ENCODE peak calls at places on chromosomes 7 and 10, in four cellular contexts. G is suprapubic skin, B is sigmoid colon, P is NCI-H82. F is an unnamed sample.
A peak's percentile ranks its signal among the peaks of the same experiment; 100 is the strongest.

GRCh38 chr7:707296-708000 is 19.1 kb upstream of the DNAAF5 start:
- DNase-seq in G (no peak), B (peak; percentile 55), P (no peak), F (no peak)

GRCh38 chr10:22598488-22598887 is 115.9 kb downstream of the PIP4K2A start:
- DNase-seq in G (no peak), B (no peak), P (peak; percentile 86), F (no peak)

GRCh38 chr10:42980553-42981357 is 96.1 kb upstream of the RET start:
- DNase-seq in G (no peak), B (peak; percentile 60), P (no peak), F (no peak)

GRCh38 chr7:104328970-104329825 is 795 bp downstream of the LHFPL3 start:
- DNase-seq in G (no peak), B (no peak), P (peak; percentile 80), F (no peak)

GRCh38 chr10:97759157-97759980 is 12.4 kb downstream of the SFRP5 start:
- DNase-seq in G (no peak), B (peak; percentile 75), P (peak; percentile 79), F (no peak)

GRCh38 chr10:47033081-47033480 is 121.9 kb downstream of the PTPN20 start:
- DNase-seq in G (peak; percentile 9), B (peak; percentile 39), P (no peak), F (no peak)

GRCh38 chr10:93143286-93143685 is 69.6 kb downstream of the CYP26A1 start:
- DNase-seq in G (no peak), B (no peak), P (no peak), F (no peak)

GRCh38 chr10:74928742-74929191 is 102.4 kb downstream of the KAT6B start:
- DNase-seq in G (no peak), B (no peak), P (no peak), F (no peak)

GRCh38 chr10:119120413-119120867 is 16.5 kb downstream of the DENND10 start:
- DNase-seq in G (no peak), B (peak; percentile 9), P (no peak), F (no peak)

GRCh38 chr10:78520737-78521430 is 487.2 kb downstream of the RPS24 start:
- DNase-seq in G (no peak), B (no peak), P (peak; percentile 52), F (no peak)

GRCh38 chr7:76108540-76109233 is 60.8 kb downstream of the MDH2 start:
- DNase-seq in G (no peak), B (peak; percentile 70), P (no peak), F (no peak)

GRCh38 chr7:76246804-76247389 is 45.2 kb downstream of the SRRM3 start:
- DNase-seq in G (no peak), B (no peak), P (no peak), F (no peak)

GRCh38 chr10:16995867-16996529 is 133.6 kb downstream of the CUBN start:
- DNase-seq in G (no peak), B (no peak), P (no peak), F (no peak)

GRCh38 chr10:114477285-114477684 is 73.0 kb upstream of the AFAP1L2 start:
- DNase-seq in G (no peak), B (peak; percentile 91), P (no peak), F (no peak)

GRCh38 chr10:26269754-26270153 is 53.2 kb downstream of the GAD2 start:
- DNase-seq in G (no peak), B (no peak), P (peak; percentile 69), F (no peak)

GRCh38 chr7:90412458-90413184 is 9.4 kb downstream of the CLDN12 start:
- DNase-seq in G (no peak), B (no peak), P (peak; percentile 42), F (peak; percentile 12)

F was measured in SW 1271.